ENCODE peak calls at places on chromosomes 16 and 17, in five cellular contexts. Y is transverse colon, C is adrenal gland, Q is ascending aorta, S is OCI-LY7. X is an unnamed sample.

GRCh38 chr16:68901910-68902309 is 58.6 kb downstream of the TANGO6 start:
- DNase-seq in S (no peak), C (no peak), Q (no peak), Y (no peak), X (no peak)

GRCh38 chr17:18950944-18951905 is 740 bp upstream of the SLC5A10 start:
- DNase-seq in C (no peak), Y (no peak), Q (no peak), S (no peak), X (peak; percentile 55)

GRCh38 chr17:82493517-82493840 is 26.1 kb upstream of the FOXK2 start:
- DNase-seq in S (no peak), Q (no peak), Y (no peak), C (peak; percentile 52), X (no peak)

GRCh38 chr16:75099738-75100615 is 16.6 kb downstream of the LDHD start:
- DNase-seq in Y (no peak), Q (no peak), C (peak; percentile 25), S (peak; percentile 42), X (peak; percentile 68)

GRCh38 chr17:8781784-8782575 is 17.2 kb downstream of the MFSD6L start:
- DNase-seq in Y (no peak), S (no peak), Q (no peak), C (no peak), X (no peak)

GRCh38 chr17:43171761-43172487 is 910 bp downstream of the NBR1 start:
- DNase-seq in Y (peak; percentile 49), Q (peak; percentile 70), C (peak; percentile 67), S (peak; percentile 33), X (peak; percentile 66)

GRCh38 chr16:46428108-46429061 is 192.8 kb downstream of the SHCBP1 start:
- DNase-seq in Y (no peak), S (no peak), Q (no peak), C (no peak), X (no peak)

GRCh38 chr17:43917348-43918025 is 10.2 kb upstream of the MPP2 start:
- DNase-seq in Q (peak; percentile 60), C (no peak), Y (peak; percentile 50), S (no peak), X (peak; percentile 92)

GRCh38 chr16:28473714-28474265 is 1.7 kb upstream of the NPIPB7 start:
- DNase-seq in C (no peak), S (no peak), Y (peak; percentile 3), Q (no peak), X (no peak)

GRCh38 chr16:67278773-67279295 is 498 bp upstream of the PLEKHG4 start:
- DNase-seq in Y (peak; percentile 40), C (no peak), S (no peak), Q (no peak), X (peak; percentile 73)

GRCh38 chr17:33012522-33013033 is 20.9 kb downstream of the SPACA3 start:
- DNase-seq in C (no peak), Q (peak; percentile 55), Y (no peak), S (no peak), X (peak; percentile 54)

GRCh38 chr17:57604771-57605733 is 140.0 kb downstream of the CCDC182 start:
- DNase-seq in Q (no peak), S (peak; percentile 92), C (peak; percentile 75), Y (peak; percentile 72), X (no peak)

GRCh38 chr17:11642655-11643054 is 44.4 kb downstream of the DNAH9 start:
- DNase-seq in C (no peak), Q (no peak), Y (no peak), S (no peak), X (no peak)

GRCh38 chr16:2481676-2482075 is 6.7 kb downstream of the TBC1D24 start:
- DNase-seq in Q (no peak), Y (no peak), S (no peak), C (no peak), X (no peak)

GRCh38 chr16:68995011-68995504 is 110.4 kb upstream of the HAS3 start:
- DNase-seq in Q (no peak), C (no peak), S (no peak), Y (no peak), X (peak; percentile 61)

GRCh38 chr16:66480265-66481080 is 53.4 kb downstream of the BEAN1 start:
- DNase-seq in Y (no peak), C (peak; percentile 17), S (no peak), Q (peak; percentile 60), X (no peak)

GRCh38 chr16:3188925-3189825 is 1.2 kb downstream of the OR1F1 start:
- DNase-seq in C (no peak), Q (no peak), S (no peak), Y (no peak), X (peak; percentile 93)

GRCh38 chr16:86306811-86307517 is 203.4 kb upstream of the FOXF1 start:
- DNase-seq in Q (no peak), S (no peak), C (no peak), Y (no peak), X (no peak)

GRCh38 chr16:81831722-81832126 is 52.6 kb downstream of the PLCG2 start:
- DNase-seq in C (peak; percentile 52), Q (peak; percentile 74), S (peak; percentile 95), Y (peak; percentile 79), X (peak; percentile 65)

GRCh38 chr16:85859818-85860125 is 39.2 kb upstream of the IRF8 start:
- DNase-seq in C (no peak), Y (no peak), S (no peak), Q (no peak), X (peak; percentile 48)

GRCh38 chr16:68376590-68376989 is 65.8 kb downstream of the PRMT7 start:
- DNase-seq in Y (no peak), S (no peak), Q (no peak), C (no peak), X (no peak)

GRCh38 chr16:84735846-84736586 is 36.2 kb downstream of the USP10 start:
- DNase-seq in S (no peak), Y (peak; percentile 79), C (no peak), Q (no peak), X (no peak)

GRCh38 chr17:28644782-28645575 is at the start of gene BLTP2:
- DNase-seq in S (peak; percentile 97), Q (peak; percentile 97), C (peak; percentile 95), Y (peak; percentile 97), X (peak; percentile 99)

GRCh38 chr17:80725532-80725931 is 180.9 kb downstream of the RPTOR start:
- DNase-seq in S (no peak), Q (no peak), C (no peak), Y (no peak), X (no peak)

GRCh38 chr16:89581045-89581695 is 5.6 kb downstream of the CPNE7 start:
- DNase-seq in Q (no peak), Y (no peak), C (peak; percentile 77), S (no peak), X (no peak)

GRCh38 chr17:68288804-68289203 is 2.1 kb downstream of the SLC16A6 start:
- DNase-seq in Q (peak; percentile 63), C (no peak), S (peak; percentile 78), Y (peak; percentile 11), X (peak; percentile 52)

GRCh38 chr16:50699345-50700159 is 6.1 kb downstream of the NOD2 start:
- DNase-seq in Y (no peak), Q (no peak), S (no peak), C (no peak), X (no peak)

GRCh38 chr16:48946687-48947370 is 334.8 kb downstream of the CBLN1 start:
- DNase-seq in Y (no peak), S (no peak), Q (no peak), C (no peak), X (no peak)

DNA sequence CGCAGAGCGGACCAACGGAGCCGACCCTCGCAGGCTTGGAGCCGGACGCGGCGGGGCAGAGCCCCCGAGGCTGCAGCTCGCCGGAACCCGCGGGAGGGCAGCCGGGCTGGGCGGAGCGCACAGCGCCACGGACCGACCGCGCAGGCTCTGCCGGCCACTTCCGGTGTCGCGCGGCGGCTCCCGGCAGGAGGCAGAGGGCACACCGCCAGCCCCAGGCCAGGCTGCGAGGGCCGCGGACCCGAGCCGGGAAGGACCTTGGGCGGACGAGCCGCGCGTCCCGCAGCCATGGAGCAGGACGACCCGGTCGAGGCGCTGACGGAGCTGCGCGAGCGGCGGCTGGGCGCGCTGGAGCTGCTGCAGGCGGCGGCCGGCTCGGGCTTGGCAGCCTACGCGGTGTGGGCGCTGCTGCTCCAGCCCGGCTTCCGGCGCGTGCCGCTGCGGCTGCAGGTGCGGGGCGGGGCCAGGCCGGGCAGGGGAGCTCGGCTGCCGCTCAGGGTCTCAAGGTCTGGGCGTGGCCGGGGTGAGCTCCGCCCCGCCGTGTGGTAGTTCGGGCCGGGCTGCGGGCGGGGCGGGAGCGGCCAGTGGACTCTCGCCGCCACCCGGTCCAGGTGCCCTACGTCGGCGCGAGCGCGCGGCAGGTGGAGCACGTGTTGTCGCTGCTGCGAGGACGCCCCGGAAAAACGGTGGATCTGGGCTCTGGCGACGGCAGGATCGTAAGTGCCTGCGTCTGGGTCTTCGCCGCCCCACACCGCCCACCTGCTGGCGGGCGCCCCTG is at the start of gene ANTKMT:
- DNase-seq in C (peak; percentile 87), Y (peak; percentile 91), S (peak; percentile 96), Q (peak; percentile 82), X (peak; percentile 96)
- TF ChIP-seq CTCF in C (no peak), Y (peak; percentile 21), S (no peak), Q (no peak), X (no peak)

DNA sequence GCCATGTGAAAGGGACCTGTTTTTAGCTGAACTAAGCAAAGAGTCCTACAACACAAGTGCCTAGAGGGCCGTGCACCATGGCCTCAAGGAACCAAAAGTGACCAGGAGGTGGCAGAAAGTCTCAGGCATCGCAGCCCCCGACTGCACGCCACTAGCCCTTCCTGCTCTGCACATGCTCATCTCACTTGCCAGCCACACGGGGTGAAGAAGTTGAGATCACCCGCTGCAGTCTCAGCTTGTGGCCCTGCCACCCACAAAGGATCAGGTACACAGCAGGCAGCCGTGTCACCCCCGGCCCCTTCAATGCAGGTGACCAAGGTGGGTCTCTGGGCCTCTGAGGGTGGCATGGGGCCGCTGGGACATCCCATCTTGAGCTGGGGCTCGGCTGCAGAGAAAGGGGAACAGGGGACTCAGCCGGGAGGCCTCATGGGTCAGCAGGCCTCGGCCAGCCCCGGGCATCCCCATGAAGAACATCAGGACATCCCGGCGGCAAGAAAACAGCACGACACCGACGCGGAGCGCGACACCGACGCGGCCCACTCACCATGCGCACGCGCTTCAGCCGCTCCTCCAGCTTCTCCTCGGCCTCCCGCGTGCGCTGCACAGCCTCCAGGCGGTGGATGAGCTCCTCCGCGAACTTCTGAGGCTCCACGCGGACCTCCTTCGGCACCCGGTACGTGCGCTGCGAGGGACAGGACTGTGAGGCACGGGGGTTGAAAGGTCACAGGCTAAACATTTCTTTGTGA is 21.0 kb downstream of the PDIA2 start:
- DNase-seq in Q (no peak), Y (no peak), S (no peak), C (no peak), X (peak; percentile 61)
- H3K4me1 ChIP-seq in Q (no peaks in the 10 kb centered on the region), Y (no peaks in the 10 kb centered on the region), S (no peaks in the 10 kb centered on the region), C (peaks cover 8% of the 10 kb centered on the region), X (no peaks in the 10 kb centered on the region)

GRCh38 chr16:8621572-8622314 is at the start of gene METTL22:
- DNase-seq in Q (peak; percentile 91), S (peak; percentile 92), Y (peak; percentile 93), C (peak; percentile 90), X (peak; percentile 95)
- H3K27ac ChIP-seq in Q (peak within 1 kb of the TSS; percentile 80), S (peak within 1 kb of the TSS; percentile 14), Y (peak within 1 kb of the TSS; percentile 80), C (peak within 1 kb of the TSS; percentile 88), X (peak within 1 kb of the TSS; percentile 95)

GRCh38 chr17:77924757-77925336 is 33.7 kb upstream of the TNRC6C start:
- DNase-seq in C (peak; percentile 42), Y (no peak), S (no peak), Q (peak; percentile 80), X (peak; percentile 97)

GRCh38 chr17:77927777-77928518 is 30.6 kb upstream of the TNRC6C start:
- DNase-seq in Q (no peak), Y (no peak), S (no peak), C (no peak), X (peak; percentile 61)

GRCh38 chr17:77928519-77929179 is 29.9 kb upstream of the TNRC6C start:
- DNase-seq in Q (no peak), Y (no peak), C (no peak), S (no peak), X (peak; percentile 78)

GRCh38 chr17:77926144-77926543 is 32.4 kb upstream of the TNRC6C start:
- DNase-seq in Q (no peak), S (no peak), Y (no peak), C (no peak), X (peak; percentile 57)

GRCh38 chr17:77926967-77927366 is 31.5 kb upstream of the TNRC6C start:
- DNase-seq in S (no peak), Y (no peak), C (no peak), Q (no peak), X (no peak)
- TF ChIP-seq CTCF in S (no peak), Y (no peak), C (no peak), Q (no peak), X (no peak)

X was measured in endodermal cell.